ENCODE peak calls at places on chromosomes 11 and 22, in five cellular contexts. F is tibial nerve, M is SJCRH30, Y is small intestine, T is H9. V is an unnamed sample.

GRCh38 chr22:39242809-39243442 is 1.9 kb downstream of the PDGFB start:
- DNase-seq in M (no peak), Y (no peak), T (peak; percentile 67), F (no peak), V (peak; percentile 26)

GRCh38 chr11:33692013-33692504 is 8.6 kb downstream of the C11orf91 start:
- DNase-seq in M (peak; percentile 81), Y (peak; percentile 79), F (peak; percentile 63), T (no peak), V (no peak)

GRCh38 chr11:44950036-44950624 is 553 bp downstream of the TP53I11 start:
- DNase-seq in Y (no peak), T (no peak), M (no peak), F (no peak), V (no peak)

GRCh38 chr22:39341179-39341578 is 8.6 kb upstream of the SYNGR1 start:
- DNase-seq in M (no peak), Y (no peak), T (no peak), F (no peak), V (no peak)

GRCh38 chr11:75319035-75319877 is 32.2 kb downstream of the ARRB1 start:
- DNase-seq in T (no peak), F (no peak), M (no peak), Y (peak; percentile 79), V (no peak)

GRCh38 chr11:64341851-64342791 is 2.1 kb downstream of the CCDC88B start:
- DNase-seq in F (peak; percentile 72), M (peak; percentile 75), T (peak; percentile 96), Y (peak; percentile 91), V (peak; percentile 94)

GRCh38 chr11:66112640-66113098 is 42.6 kb downstream of the PACS1 start:
- DNase-seq in M (no peak), Y (no peak), F (no peak), T (no peak), V (no peak)

GRCh38 chr11:6686006-6686405 is 2.9 kb upstream of the MRPL17 start:
- DNase-seq in F (no peak), M (no peak), Y (no peak), T (no peak), V (no peak)

GRCh38 chr11:43573233-43573632 is 107.3 kb upstream of the HSD17B12 start:
- DNase-seq in Y (no peak), F (no peak), T (peak; percentile 69), M (peak; percentile 54), V (peak; percentile 47)

GRCh38 chr11:68841718-68842426 is at the start of gene CPT1A:
- DNase-seq in F (peak; percentile 61), T (peak; percentile 71), Y (peak; percentile 84), M (no peak), V (no peak)

GRCh38 chr11:20110908-20111669 is 49.2 kb downstream of the DBX1 start:
- DNase-seq in F (no peak), M (peak; percentile 62), T (peak; percentile 87), Y (peak; percentile 64), V (peak; percentile 84)

GRCh38 chr22:19361501-19362103 is 69.9 kb downstream of the HIRA start:
- DNase-seq in F (no peak), M (no peak), T (no peak), Y (no peak), V (no peak)

GRCh38 chr11:126114486-126115252 is 52.0 kb upstream of the CDON start:
- DNase-seq in F (no peak), T (no peak), Y (no peak), M (peak; percentile 71), V (no peak)

GRCh38 chr11:46237248-46238077 is 40.0 kb upstream of the CREB3L1 start:
- DNase-seq in F (peak; percentile 19), T (peak; percentile 77), M (peak; percentile 23), Y (no peak), V (peak; percentile 56)

GRCh38 chr22:38732251-38732815 is 23.5 kb downstream of the SUN2 start:
- DNase-seq in M (no peak), T (no peak), F (no peak), Y (no peak), V (no peak)

GRCh38 chr22:46010951-46011626 is 34.1 kb upstream of the WNT7B start:
- DNase-seq in F (no peak), M (peak; percentile 98), Y (no peak), T (no peak), V (no peak)

GRCh38 chr11:130813196-130813595 is 103.1 kb downstream of the SNX19 start:
- DNase-seq in T (no peak), F (no peak), Y (no peak), M (no peak), V (no peak)

GRCh38 chr11:83092488-83093384 is 21.0 kb upstream of the RAB30 start:
- DNase-seq in T (no peak), M (peak; percentile 43), Y (peak; percentile 97), F (no peak), V (peak; percentile 49)

GRCh38 chr11:44139565-44140313 is 44.3 kb downstream of the EXT2 start:
- DNase-seq in M (no peak), Y (no peak), T (no peak), F (no peak), V (no peak)

GRCh38 chr11:120239713-120240640 is at the start of gene POU2F3:
- DNase-seq in F (no peak), Y (peak; percentile 33), T (peak; percentile 65), M (no peak), V (peak; percentile 46)

GRCh38 chr11:87724358-87724757 is 450.9 kb downstream of the RAB38 start:
- DNase-seq in F (no peak), T (no peak), M (no peak), Y (no peak), V (no peak)

GRCh38 chr11:35146074-35146521 is 7.1 kb downstream of the CD44 start:
- DNase-seq in M (no peak), T (no peak), F (no peak), Y (no peak), V (no peak)

GRCh38 chr11:120342678-120343077 is 6.5 kb downstream of the ARHGEF12 start:
- DNase-seq in F (no peak), T (no peak), M (no peak), Y (no peak), V (no peak)

GRCh38 chr11:44611687-44612437 is 46.4 kb downstream of the CD82 start:
- DNase-seq in M (no peak), T (no peak), F (no peak), Y (no peak), V (no peak)

GRCh38 chr11:1776944-1777715 is 13.4 kb upstream of the CTSD start:
- DNase-seq in F (no peak), Y (no peak), T (no peak), M (no peak), V (no peak)

GRCh38 chr11:1779034-1779805 is 15.5 kb upstream of the CTSD start:
- DNase-seq in F (no peak), M (no peak), Y (no peak), T (no peak), V (no peak)

GRCh38 chr11:1776331-1776851 is 12.7 kb upstream of the CTSD start:
- DNase-seq in M (no peak), T (no peak), F (no peak), Y (no peak), V (no peak)

GRCh38 chr11:1778141-1778911 is 14.6 kb upstream of the CTSD start:
- DNase-seq in T (no peak), Y (no peak), M (peak; percentile 72), F (no peak), V (no peak)

DNA sequence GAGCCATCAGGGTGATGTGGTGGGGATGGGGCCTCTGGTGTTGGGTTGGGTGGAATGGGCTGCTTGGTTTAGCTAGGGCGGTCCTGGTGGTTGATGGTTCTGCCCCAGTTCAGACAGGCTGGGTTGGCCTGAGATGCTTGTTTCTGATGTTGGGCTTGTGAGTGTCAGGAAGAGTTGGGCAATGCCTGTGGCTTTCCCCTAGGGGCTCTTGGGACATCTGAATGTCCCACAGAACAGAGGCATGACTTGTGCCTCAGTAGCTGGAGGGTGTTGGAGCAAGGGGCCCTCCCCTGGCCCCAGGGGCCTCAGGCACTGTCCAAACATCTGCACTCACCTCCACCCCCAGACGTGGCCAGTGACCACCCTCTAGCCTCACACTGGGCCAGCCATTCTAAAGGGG is 14.0 kb upstream of the CTSD start:
- DNase-seq in F (no peak), T (no peak), M (no peak), Y (no peak), V (no peak)
- H3K27ac ChIP-seq in F (no peak overlapping the region), T (no peak overlapping the region), M (peak overlapping the region; percentile 36), Y (no peak overlapping the region), V (no peak overlapping the region)

GRCh38 chr11:12889243-12889642 is 119.9 kb upstream of the RASSF10 start:
- DNase-seq in F (no peak), T (no peak), M (no peak), Y (no peak), V (no peak)
- H3K27ac ChIP-seq in F (peak overlapping the region; percentile 83), T (no peak overlapping the region), M (no peak overlapping the region), Y (no peak overlapping the region), V (no peak overlapping the region)

GRCh38 chr11:8732276-8732675 is 49.7 kb downstream of the RPL27A start:
- DNase-seq in F (no peak), Y (no peak), M (no peak), T (no peak), V (no peak)
- H3K27ac ChIP-seq in F (peak overlapping the region; percentile 76), Y (peak overlapping the region; percentile 16), M (no peak overlapping the region), T (no peak overlapping the region), V (no peak overlapping the region)

GRCh38 chr11:122305426-122305825 is 189.4 kb upstream of the BLID start:
- DNase-seq in T (no peak), Y (no peak), M (no peak), F (no peak), V (no peak)

GRCh38 chr11:122306776-122307479 is 190.9 kb upstream of the BLID start:
- DNase-seq in F (no peak), T (peak; percentile 75), M (no peak), Y (no peak), V (no peak)

GRCh38 chr11:122307480-122308085 is 191.6 kb upstream of the BLID start:
- DNase-seq in T (no peak), F (no peak), Y (no peak), M (no peak), V (no peak)

GRCh38 chr11:122308286-122308685 is 192.3 kb upstream of the BLID start:
- DNase-seq in Y (no peak), T (no peak), F (no peak), M (no peak), V (no peak)

DNA sequence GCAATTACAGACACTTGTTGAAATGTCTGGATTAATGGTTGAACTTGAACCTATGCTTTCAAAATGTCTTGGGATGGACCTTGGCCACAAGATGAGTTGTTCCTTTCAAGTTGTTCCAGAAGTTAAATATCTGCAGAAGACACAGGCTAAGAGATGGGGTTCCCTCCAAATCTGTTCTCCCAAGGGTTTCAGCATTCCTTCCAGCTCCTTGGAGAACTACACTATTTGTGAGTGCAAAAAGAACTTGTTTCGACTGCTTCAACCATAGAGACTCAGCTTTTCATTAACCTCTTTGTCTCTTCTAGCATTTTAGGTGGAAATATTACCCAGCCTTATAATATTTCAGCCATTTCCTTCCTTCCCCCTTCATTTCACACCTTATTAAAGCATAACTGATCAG is 189.0 kb upstream of the BLID start:
- DNase-seq in F (no peak), T (no peak), Y (no peak), M (no peak), V (no peak)
- H3K27ac ChIP-seq in F (no peak overlapping the region), T (no peak overlapping the region), Y (no peak overlapping the region), M (no peak overlapping the region), V (no peak overlapping the region)

GRCh38 chr22:43154887-43155536 is 3.7 kb downstream of the TSPO start:
- DNase-seq in Y (no peak), M (no peak), F (no peak), T (no peak), V (no peak)
- H3K27ac ChIP-seq in Y (no peak overlapping the region), M (no peak overlapping the region), F (peak overlapping the region; percentile 18), T (no peak overlapping the region), V (no peak overlapping the region)